ENCODE peak calls at places on chromosomes 3 and 15, in seven cellular contexts. K, L, A, H, G, Y and R are unnamed samples.

GRCh38 chr3:42055291-42055690 is 35.9 kb upstream of the TRAK1 start:
- DNase-seq in K (no peak), L (no peak), A (no peak), H (no peak), G (no peak), Y (no peak), R (no peak)

GRCh38 chr15:70892912-70893560 is 410 bp downstream of the LRRC49 start:
- DNase-seq in K (no peak), L (peak), A (no peak), H (no peak), G (no peak), Y (peak), R (peak)

GRCh38 chr3:23547905-23548304 is 257.9 kb upstream of the UBE2E1 start:
- DNase-seq in K (no peak), L (no peak), A (no peak), H (no peak), G (no peak), Y (no peak), R (no peak)

GRCh38 chr3:87398226-87398774 is 121.9 kb upstream of the POU1F1 start:
- DNase-seq in K (no peak), L (no peak), A (no peak), H (no peak), G (no peak), Y (no peak), R (no peak)

GRCh38 chr3:170802164-170803151 is 67.5 kb downstream of the RPL22L1 start:
- DNase-seq in K (no peak), L (no peak), A (no peak), H (no peak), G (no peak), Y (no peak), R (no peak)

GRCh38 chr15:64828985-64829384 is 3.5 kb upstream of the PIF1 start:
- DNase-seq in K (no peak), L (no peak), A (no peak), H (no peak), G (no peak), Y (no peak), R (no peak)

GRCh38 chr3:52730681-52731080 is 24.8 kb downstream of the SPCS1 start:
- DNase-seq in K (no peak), L (peak), A (peak), H (no peak), G (no peak), Y (no peak), R (no peak)

GRCh38 chr3:43755511-43756200 is 64.9 kb downstream of the ABHD5 start:
- DNase-seq in K (no peak), L (no peak), A (peak), H (no peak), G (no peak), Y (no peak), R (peak)

GRCh38 chr3:11555823-11556222 is 87.9 kb downstream of the VGLL4 start:
- DNase-seq in K (no peak), L (no peak), A (no peak), H (no peak), G (no peak), Y (no peak), R (no peak)